ENCODE peak calls at places on chromosomes 16 and 17, in five cellular contexts. G is GM12891, L is GM12878, I is H1, M is K562. D is an unnamed sample.

GRCh38 chr17:66930933-66931332 is 33.6 kb upstream of the CACNG4 start:
- DNase-seq in G (no peak), L (no peak), I (peak; percentile 56), M (peak; percentile 14), D (no peak)

GRCh38 chr17:41724476-41725030 is 9.9 kb downstream of the HAP1 start:
- DNase-seq in G (no peak), L (no peak), I (no peak), M (no peak), D (no peak)

GRCh38 chr16:50960517-50961202 is 190.4 kb downstream of the SALL1 start:
- DNase-seq in G (no peak), L (no peak), I (no peak), M (no peak), D (no peak)

GRCh38 chr16:19938536-19938935 is 53.9 kb upstream of the GPRC5B start:
- DNase-seq in G (no peak), L (no peak), I (no peak), M (no peak), D (no peak)

GRCh38 chr16:8882041-8882617 is at the start of gene LITAFD:
- DNase-seq in G (no peak), L (no peak), I (no peak), M (no peak), D (no peak)

GRCh38 chr17:82228278-82228841 is 482 bp upstream of the SLC16A3 start:
- DNase-seq in G (peak; percentile 82), L (no peak), I (peak; percentile 69), M (no peak), D (peak; percentile 84)

GRCh38 chr16:3509470-3509928 is 8.7 kb downstream of the CLUAP1 start:
- DNase-seq in G (peak; percentile 66), L (peak; percentile 84), I (no peak), M (peak; percentile 12), D (no peak)

GRCh38 chr16:56547120-56547948 is 17.5 kb upstream of the MT4 start:
- DNase-seq in G (no peak), L (no peak), I (peak; percentile 59), M (peak; percentile 11), D (no peak)

GRCh38 chr16:58252716-58253115 is 42.1 kb downstream of the PRSS54 start:
- DNase-seq in G (no peak), L (no peak), I (no peak), M (no peak), D (no peak)

GRCh38 chr17:73199751-73200317 is 7.0 kb downstream of the COG1 start:
- DNase-seq in G (no peak), L (no peak), I (no peak), M (no peak), D (no peak)

GRCh38 chr16:81551821-81552304 is 107.3 kb downstream of the CMIP start:
- DNase-seq in G (no peak), L (no peak), I (no peak), M (peak; percentile 53), D (no peak)

GRCh38 chr17:81842725-81843504 is 8.1 kb upstream of the PPP1R27 start:
- DNase-seq in G (no peak), L (no peak), I (no peak), M (no peak), D (no peak)

GRCh38 chr17:43033947-43034622 is 9.1 kb downstream of the RND2 start:
- DNase-seq in G (no peak), L (no peak), I (no peak), M (no peak), D (no peak)

GRCh38 chr17:12973496-12974318 is 44.1 kb downstream of the ELAC2 start:
- DNase-seq in G (no peak), L (no peak), I (peak; percentile 66), M (no peak), D (no peak)

GRCh38 chr17:55285340-55286301 is 20.9 kb downstream of the HLF start:
- DNase-seq in G (no peak), L (no peak), I (no peak), M (no peak), D (no peak)

GRCh38 chr17:58789831-58790230 is 34.2 kb downstream of the PPM1E start:
- DNase-seq in G (no peak), L (no peak), I (no peak), M (no peak), D (no peak)

GRCh38 chr16:23148166-23148512 is 1.1 kb downstream of the USP31 start:
- DNase-seq in G (no peak), L (no peak), I (no peak), M (no peak), D (no peak)

GRCh38 chr17:3512512-3513171 is 36.8 kb downstream of the ASPA start:
- DNase-seq in G (no peak), L (no peak), I (no peak), M (peak; percentile 6), D (no peak)

GRCh38 chr16:57185446-57185944 is 344 bp downstream of the PSME3IP1 start:
- DNase-seq in G (no peak), L (no peak), I (no peak), M (no peak), D (peak; percentile 39)

GRCh38 chr17:80060629-80061028 is 24.2 kb downstream of the CCDC40 start:
- DNase-seq in G (no peak), L (no peak), I (no peak), M (no peak), D (no peak)

GRCh38 chr17:80064696-80065095 is 28.3 kb downstream of the CCDC40 start:
- DNase-seq in G (no peak), L (no peak), I (no peak), M (no peak), D (no peak)

GRCh38 chr17:80065478-80066170 is 29.2 kb downstream of the CCDC40 start:
- DNase-seq in G (no peak), L (no peak), I (peak; percentile 77), M (no peak), D (no peak)

GRCh38 chr17:80061421-80061820 is 25.0 kb downstream of the CCDC40 start:
- DNase-seq in G (no peak), L (no peak), I (no peak), M (no peak), D (no peak)

DNA sequence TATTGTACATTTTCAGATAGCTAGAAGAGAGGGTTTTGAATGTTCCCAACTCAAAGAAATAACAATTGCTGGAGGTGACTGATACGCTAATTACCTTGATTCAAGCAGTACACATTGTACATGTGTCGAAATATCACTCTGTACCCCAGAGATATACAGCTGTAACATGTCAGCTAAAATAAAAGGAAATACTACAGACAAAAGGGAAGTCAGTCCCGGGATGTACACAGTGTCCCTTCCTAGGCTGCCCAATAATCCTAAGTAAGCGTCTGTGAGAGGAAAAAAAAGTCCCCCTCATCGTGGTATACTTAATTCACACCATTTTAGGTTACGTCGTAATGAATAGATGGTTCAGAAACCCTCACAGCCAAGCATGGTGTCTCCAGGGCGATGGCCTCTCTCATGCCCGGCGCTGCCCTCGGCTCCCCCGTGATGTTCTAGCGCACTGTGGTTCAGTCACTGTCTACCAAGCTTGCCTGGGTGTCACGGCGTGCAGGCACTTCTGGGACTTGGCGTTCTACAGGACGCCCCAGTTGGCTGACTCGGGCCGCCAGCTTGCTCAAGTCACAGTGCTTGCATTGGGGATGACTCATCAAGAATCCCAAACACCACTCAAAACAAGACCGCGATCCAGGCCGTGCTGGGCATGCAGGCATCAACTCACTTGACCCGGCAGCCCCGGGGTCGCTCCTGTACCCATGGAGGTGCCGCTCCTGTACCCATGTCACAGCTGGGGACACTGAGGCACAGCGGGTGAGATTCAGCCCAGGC is 27.6 kb downstream of the CCDC40 start:
- DNase-seq in G (no peak), L (no peak), I (no peak), M (peak; percentile 69), D (no peak)
- TF ChIP-seq POLR2AphosphoS5 in G (no peak), L (no peak), I (no peak), M (no peak), D (no peak)

GRCh38 chr16:84617631-84618427 is at the start of gene COTL1:
- DNase-seq in G (peak; percentile 88), L (no peak), I (peak; percentile 90), M (peak; percentile 99), D (peak; percentile 92)

GRCh38 chr16:84618428-84619102 is 687 bp upstream of the COTL1 start:
- DNase-seq in G (no peak), L (no peak), I (peak; percentile 80), M (peak; percentile 81), D (no peak)

GRCh38 chr16:84617068-84617630 is 729 bp downstream of the COTL1 start:
- DNase-seq in G (no peak), L (no peak), I (peak; percentile 78), M (peak; percentile 49), D (peak; percentile 59)

GRCh38 chr16:84614914-84615813 is 2.7 kb downstream of the COTL1 start:
- DNase-seq in G (no peak), L (no peak), I (no peak), M (no peak), D (no peak)

DNA sequence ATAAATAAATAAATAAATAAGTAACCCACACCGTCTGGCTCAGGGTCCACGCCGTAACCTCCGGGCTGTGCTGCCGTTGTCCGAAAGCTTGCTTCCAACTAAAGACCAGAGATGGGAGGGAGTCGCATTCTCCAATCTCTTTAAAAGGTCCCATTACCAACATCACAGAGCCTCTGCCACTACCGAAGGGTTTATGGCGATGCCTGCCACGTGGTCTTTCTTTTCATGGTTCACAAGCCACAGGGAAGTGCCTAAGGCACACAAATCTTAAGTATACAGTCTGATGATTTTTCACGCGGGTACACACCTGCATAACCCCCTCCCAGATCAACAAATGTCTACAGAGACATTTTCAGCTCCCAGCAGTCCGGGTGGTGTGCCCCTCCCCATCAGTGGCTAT is 1.4 kb downstream of the COTL1 start:
- DNase-seq in G (no peak), L (no peak), I (no peak), M (no peak), D (no peak)
- TF ChIP-seq TAF1 in G (no peak), L (no peak), I (no peak), M (no peak), D (no peak)

GRCh38 chr17:48908047-48908843 is at the start of gene UBE2Z:
- DNase-seq in G (peak; percentile 93), L (peak; percentile 89), I (peak; percentile 88), M (peak; percentile 98), D (peak; percentile 96)
- TF ChIP-seq POLR2A in G (peak; percentile 90), L (peak; percentile 96), I (peak; percentile 90), M (peak; percentile 92), D (peak; percentile 91)

GRCh38 chr16:67961551-67961957 is 6.9 kb downstream of the SLC12A4 start:
- DNase-seq in G (no peak), L (no peak), I (no peak), M (no peak), D (no peak)
- TF ChIP-seq POLR2AphosphoS5 in G (no peak), L (no peak), I (no peak), M (no peak), D (no peak)

DNA sequence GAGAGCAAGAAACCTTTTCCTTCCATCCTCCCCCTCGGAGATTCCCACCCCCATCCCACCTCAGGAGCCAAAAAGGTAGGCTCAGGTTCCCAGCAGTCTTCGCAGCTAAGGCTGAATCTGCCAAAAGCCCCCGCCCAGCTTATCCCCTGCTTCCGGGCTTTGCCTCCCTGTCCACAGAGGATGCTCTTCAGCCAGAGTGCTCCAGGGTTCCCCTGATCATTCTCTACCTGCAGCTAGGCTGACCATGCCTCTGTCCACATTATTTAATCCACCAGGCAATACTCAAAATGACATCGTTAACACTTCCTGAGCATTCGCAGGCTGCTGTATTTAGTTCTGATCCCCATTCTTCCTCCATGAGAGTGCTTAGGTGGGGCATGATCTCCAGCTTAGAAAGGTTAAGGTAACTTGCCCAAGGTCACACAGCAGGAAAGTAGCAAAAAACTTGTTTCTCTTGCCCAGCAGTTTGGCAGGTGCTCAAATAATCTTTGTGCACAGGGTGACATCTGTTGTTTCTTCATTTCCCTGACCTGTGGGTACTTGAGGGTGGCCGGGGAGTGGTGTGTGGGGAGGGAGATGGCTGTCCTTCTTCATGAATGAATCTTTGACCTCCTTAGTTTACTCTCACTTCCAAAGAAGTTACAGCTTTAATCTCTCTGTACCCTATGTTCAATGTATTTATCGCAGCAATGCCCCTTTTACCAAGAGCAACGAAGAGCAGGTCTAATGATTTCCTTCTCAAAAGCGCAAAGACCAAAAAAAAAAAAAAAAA is 880 bp upstream of the TBKBP1 start:
- DNase-seq in G (no peak), L (no peak), I (no peak), M (peak; percentile 37), D (no peak)
- TF ChIP-seq TAF1 in G (no peak), L (no peak), I (no peak), M (no peak), D (no peak)